ENCODE peak calls at places on chromosomes 6 and 20, in nine cellular contexts. One of them, this sample, is unnamed. For H3K9me3, the result is how much of the 10 kb centered on the place peaks cover.

GRCh38 chr6:160160929-160161646 is 39.5 kb downstream of the SLC22A1 start:
- DNase-seq in vagina: no peak
- DNase-seq in stomach: no peak
- DNase-seq in transverse colon: no peak
- DNase-seq in HCT116: no peak
- DNase-seq in SK-N-SH: no peak
- DNase-seq in Panc1: no peak
- DNase-seq in endothelial cell of umbilical vein: no peak
- DNase-seq in K562: no peak
- DNase-seq in this sample: no peak

GRCh38 chr6:82906951-82907350 is 158.7 kb downstream of the UBE3D start:
- DNase-seq in vagina: no peak
- DNase-seq in stomach: no peak
- DNase-seq in transverse colon: no peak
- DNase-seq in HCT116: no peak
- DNase-seq in SK-N-SH: no peak
- DNase-seq in Panc1: no peak
- DNase-seq in endothelial cell of umbilical vein: peak
- DNase-seq in K562: no peak
- DNase-seq in this sample: no peak

GRCh38 chr20:50246367-50247195 is 56.0 kb downstream of the CEBPB start:
- DNase-seq in vagina: no peak
- DNase-seq in stomach: peak
- DNase-seq in transverse colon: no peak
- DNase-seq in HCT116: no peak
- DNase-seq in SK-N-SH: no peak
- DNase-seq in Panc1: no peak
- DNase-seq in endothelial cell of umbilical vein: no peak
- DNase-seq in K562: no peak
- DNase-seq in this sample: no peak

GRCh38 chr6:17212541-17213371 is 68.4 kb upstream of the RBM24 start:
- DNase-seq in vagina: no peak
- DNase-seq in stomach: no peak
- DNase-seq in transverse colon: no peak
- DNase-seq in HCT116: no peak
- DNase-seq in SK-N-SH: no peak
- DNase-seq in Panc1: no peak
- DNase-seq in endothelial cell of umbilical vein: no peak
- DNase-seq in K562: no peak
- DNase-seq in this sample: no peak

GRCh38 chr20:8421981-8422380 is 289.9 kb downstream of the PLCB1 start:
- DNase-seq in vagina: no peak
- DNase-seq in stomach: no peak
- DNase-seq in transverse colon: no peak
- DNase-seq in HCT116: no peak
- DNase-seq in SK-N-SH: no peak
- DNase-seq in Panc1: no peak
- DNase-seq in endothelial cell of umbilical vein: no peak
- DNase-seq in K562: no peak
- DNase-seq in this sample: no peak

GRCh38 chr6:125554456-125554855 is 195.0 kb upstream of the HEY2 start:
- DNase-seq in vagina: no peak
- DNase-seq in stomach: no peak
- DNase-seq in transverse colon: no peak
- DNase-seq in HCT116: no peak
- DNase-seq in SK-N-SH: no peak
- DNase-seq in Panc1: no peak
- DNase-seq in endothelial cell of umbilical vein: no peak
- DNase-seq in K562: no peak
- DNase-seq in this sample: no peak

GRCh38 chr20:48828734-48829460 is 1.1 kb upstream of the PREX1 start:
- DNase-seq in vagina: no peak
- DNase-seq in stomach: no peak
- DNase-seq in transverse colon: no peak
- DNase-seq in HCT116: no peak
- DNase-seq in SK-N-SH: peak
- DNase-seq in Panc1: no peak
- DNase-seq in endothelial cell of umbilical vein: no peak
- DNase-seq in K562: peak
- DNase-seq in this sample: peak

GRCh38 chr20:51463998-51464397 is 78.5 kb downstream of the NFATC2 start:
- DNase-seq in vagina: no peak
- DNase-seq in stomach: no peak
- DNase-seq in transverse colon: no peak
- DNase-seq in HCT116: no peak
- DNase-seq in SK-N-SH: no peak
- DNase-seq in Panc1: no peak
- DNase-seq in endothelial cell of umbilical vein: no peak
- DNase-seq in K562: no peak
- DNase-seq in this sample: peak

GRCh38 chr6:51028271-51028670 is 209.6 kb downstream of the TFAP2B start:
- DNase-seq in vagina: no peak
- DNase-seq in stomach: no peak
- DNase-seq in transverse colon: no peak
- DNase-seq in HCT116: no peak
- DNase-seq in SK-N-SH: no peak
- DNase-seq in Panc1: peak
- DNase-seq in endothelial cell of umbilical vein: no peak
- DNase-seq in K562: no peak
- DNase-seq in this sample: no peak

GRCh38 chr20:21146242-21146641 is 20.4 kb downstream of the KIZ start:
- DNase-seq in vagina: no peak
- DNase-seq in stomach: no peak
- DNase-seq in transverse colon: no peak
- DNase-seq in HCT116: no peak
- DNase-seq in SK-N-SH: no peak
- DNase-seq in Panc1: no peak
- DNase-seq in endothelial cell of umbilical vein: no peak
- DNase-seq in K562: peak
- DNase-seq in this sample: no peak

GRCh38 chr6:79526897-79527296 is 10.3 kb downstream of the LCA5 start:
- DNase-seq in vagina: no peak
- DNase-seq in stomach: no peak
- DNase-seq in transverse colon: no peak
- DNase-seq in HCT116: no peak
- DNase-seq in SK-N-SH: no peak
- DNase-seq in Panc1: no peak
- DNase-seq in endothelial cell of umbilical vein: no peak
- DNase-seq in K562: peak
- DNase-seq in this sample: no peak

GRCh38 chr6:136987526-136987925 is 57.2 kb downstream of the IL20RA start:
- DNase-seq in vagina: no peak
- DNase-seq in stomach: no peak
- DNase-seq in transverse colon: no peak
- DNase-seq in HCT116: no peak
- DNase-seq in SK-N-SH: no peak
- DNase-seq in Panc1: no peak
- DNase-seq in endothelial cell of umbilical vein: no peak
- DNase-seq in K562: no peak
- DNase-seq in this sample: no peak

GRCh38 chr6:45586216-45587171 is 208.8 kb upstream of the SUPT3H start:
- DNase-seq in vagina: no peak
- DNase-seq in stomach: no peak
- DNase-seq in transverse colon: no peak
- DNase-seq in HCT116: no peak
- DNase-seq in SK-N-SH: no peak
- DNase-seq in Panc1: no peak
- DNase-seq in endothelial cell of umbilical vein: no peak
- DNase-seq in K562: peak
- DNase-seq in this sample: no peak

GRCh38 chr6:19638931-19639330 is 198.2 kb upstream of the ID4 start:
- DNase-seq in vagina: no peak
- DNase-seq in stomach: no peak
- DNase-seq in transverse colon: no peak
- DNase-seq in HCT116: no peak
- DNase-seq in SK-N-SH: no peak
- DNase-seq in Panc1: no peak
- DNase-seq in endothelial cell of umbilical vein: no peak
- DNase-seq in K562: no peak
- DNase-seq in this sample: no peak

GRCh38 chr6:34646714-34647113 is 49.9 kb downstream of the ILRUN start:
- DNase-seq in vagina: no peak
- DNase-seq in stomach: no peak
- DNase-seq in transverse colon: no peak
- DNase-seq in HCT116: no peak
- DNase-seq in SK-N-SH: no peak
- DNase-seq in Panc1: no peak
- DNase-seq in endothelial cell of umbilical vein: no peak
- DNase-seq in K562: no peak
- DNase-seq in this sample: no peak

GRCh38 chr6:158818008-158818579 is 1.1 kb downstream of the EZR start:
- DNase-seq in vagina: no peak
- DNase-seq in stomach: peak
- DNase-seq in transverse colon: peak
- DNase-seq in HCT116: no peak
- DNase-seq in SK-N-SH: peak
- DNase-seq in Panc1: no peak
- DNase-seq in endothelial cell of umbilical vein: peak
- DNase-seq in K562: peak
- DNase-seq in this sample: peak

GRCh38 chr6:56683882-56684281 is 41.2 kb upstream of the DST start:
- DNase-seq in vagina: no peak
- DNase-seq in stomach: no peak
- DNase-seq in transverse colon: peak
- DNase-seq in HCT116: no peak
- DNase-seq in SK-N-SH: no peak
- DNase-seq in Panc1: peak
- DNase-seq in endothelial cell of umbilical vein: peak
- DNase-seq in K562: no peak
- DNase-seq in this sample: no peak

GRCh38 chr6:168101201-168102092 is 22.4 kb upstream of the FRMD1 start:
- DNase-seq in vagina: no peak
- DNase-seq in stomach: no peak
- DNase-seq in transverse colon: no peak
- DNase-seq in HCT116: no peak
- DNase-seq in SK-N-SH: no peak
- DNase-seq in Panc1: no peak
- DNase-seq in endothelial cell of umbilical vein: no peak
- DNase-seq in K562: no peak
- DNase-seq in this sample: peak
- H3K4me3 ChIP-seq in vagina: no peak
- H3K4me3 ChIP-seq in stomach: peak
- H3K4me3 ChIP-seq in transverse colon: peak
- H3K4me3 ChIP-seq in HCT116: no peak
- H3K4me3 ChIP-seq in SK-N-SH: no peak
- H3K4me3 ChIP-seq in Panc1: no peak
- H3K4me3 ChIP-seq in endothelial cell of umbilical vein: no peak
- H3K4me3 ChIP-seq in K562: no peak
- H3K4me3 ChIP-seq in this sample: no peak

DNA sequence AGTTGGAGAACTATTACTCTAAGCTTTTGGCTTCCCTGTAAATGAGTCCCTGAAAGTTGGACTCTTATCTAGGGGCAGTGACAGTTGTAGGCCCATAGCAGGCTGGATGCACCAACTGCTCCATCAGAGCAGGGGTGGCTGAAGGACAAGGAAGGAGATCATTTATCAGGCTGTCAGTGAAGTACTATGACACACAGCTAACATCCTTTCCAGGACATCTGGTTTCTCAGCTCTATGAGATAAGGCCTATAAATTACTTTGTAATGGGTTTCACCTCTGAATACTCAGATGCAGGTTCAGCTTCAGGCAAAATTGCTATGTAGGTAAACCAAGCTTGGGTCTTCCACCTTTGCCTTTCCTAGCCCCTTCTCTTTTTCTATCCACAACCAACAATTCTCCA is 468.5 kb downstream of the KIF16B start:
- DNase-seq in vagina: no peak
- DNase-seq in stomach: no peak
- DNase-seq in transverse colon: no peak
- DNase-seq in HCT116: no peak
- DNase-seq in SK-N-SH: peak
- DNase-seq in Panc1: no peak
- DNase-seq in endothelial cell of umbilical vein: no peak
- DNase-seq in K562: no peak
- DNase-seq in this sample: no peak
- TF ChIP-seq POLR2AphosphoS5 in vagina: no peak
- TF ChIP-seq POLR2AphosphoS5 in stomach: no peak
- TF ChIP-seq POLR2AphosphoS5 in transverse colon: no peak
- TF ChIP-seq POLR2AphosphoS5 in HCT116: no peak
- TF ChIP-seq POLR2AphosphoS5 in SK-N-SH: no peak
- TF ChIP-seq POLR2AphosphoS5 in Panc1: no peak
- TF ChIP-seq POLR2AphosphoS5 in endothelial cell of umbilical vein: no peak
- TF ChIP-seq POLR2AphosphoS5 in K562: no peak
- TF ChIP-seq POLR2AphosphoS5 in this sample: no peak

DNA sequence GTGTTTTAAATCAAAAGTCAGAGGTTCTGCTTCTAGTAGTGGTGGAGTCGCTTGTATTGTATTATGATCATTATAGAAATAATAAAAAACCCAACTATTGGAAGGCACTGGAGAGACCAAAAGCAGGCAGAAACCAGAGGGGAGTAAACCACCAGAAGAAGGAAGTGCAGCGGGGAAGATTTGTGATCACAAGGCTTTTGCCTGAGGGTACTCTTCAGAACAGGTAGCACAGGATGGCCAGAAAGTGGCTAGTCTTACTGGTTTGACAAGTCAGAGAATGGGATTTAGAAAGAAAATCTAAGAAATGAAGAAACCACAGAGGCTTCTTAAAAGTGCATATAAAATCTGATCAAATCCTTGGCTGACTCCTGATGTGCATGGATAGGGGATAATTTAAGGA is 24.0 kb downstream of the MAPK13 start:
- DNase-seq in vagina: no peak
- DNase-seq in stomach: no peak
- DNase-seq in transverse colon: no peak
- DNase-seq in HCT116: no peak
- DNase-seq in SK-N-SH: no peak
- DNase-seq in Panc1: no peak
- DNase-seq in endothelial cell of umbilical vein: no peak
- DNase-seq in K562: no peak
- DNase-seq in this sample: no peak
- H3K9me3 ChIP-seq in vagina: under half
- H3K9me3 ChIP-seq in stomach: under half
- H3K9me3 ChIP-seq in transverse colon: under half
- H3K9me3 ChIP-seq in HCT116: under half
- H3K9me3 ChIP-seq in SK-N-SH: under half
- H3K9me3 ChIP-seq in Panc1: under half
- H3K9me3 ChIP-seq in endothelial cell of umbilical vein: under half
- H3K9me3 ChIP-seq in K562: under half
- H3K9me3 ChIP-seq in this sample: under half

DNA sequence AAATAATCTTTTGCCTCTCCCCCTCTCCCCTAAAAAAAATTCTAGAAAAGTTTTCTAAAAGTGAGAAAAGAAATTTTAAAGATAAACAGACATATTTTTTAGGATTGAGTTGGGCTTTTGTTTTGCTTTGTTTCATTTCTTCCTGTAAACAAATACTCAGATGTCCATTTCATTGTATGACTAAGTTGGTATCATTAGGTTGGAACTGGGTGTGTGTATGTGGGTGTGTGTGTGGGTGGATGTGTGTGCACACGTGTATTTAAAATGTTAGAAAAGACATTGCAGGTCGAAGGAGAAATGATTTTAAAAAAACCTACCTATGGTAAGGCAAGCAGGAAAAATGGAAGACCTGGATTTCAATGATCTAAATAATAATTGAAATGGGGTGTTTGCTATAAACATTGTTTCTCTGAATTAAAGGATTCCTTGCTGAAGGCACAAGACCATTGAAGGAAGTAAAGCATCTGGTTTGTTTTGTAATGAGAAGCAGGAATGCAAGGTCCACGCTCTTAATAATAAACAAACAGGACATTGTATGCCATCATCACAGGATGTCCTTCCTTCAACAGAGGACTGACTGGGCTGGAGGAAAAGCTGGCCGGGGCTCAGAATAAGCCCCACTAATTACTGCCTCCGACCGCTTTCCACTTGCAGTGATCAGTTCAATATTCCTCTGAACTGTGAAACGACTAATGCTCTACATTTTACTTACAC is 1.0 kb upstream of the PRDM1 start:
- DNase-seq in vagina: no peak
- DNase-seq in stomach: no peak
- DNase-seq in transverse colon: no peak
- DNase-seq in HCT116: no peak
- DNase-seq in SK-N-SH: no peak
- DNase-seq in Panc1: no peak
- DNase-seq in endothelial cell of umbilical vein: peak
- DNase-seq in K562: no peak
- DNase-seq in this sample: no peak
- H3K4me3 ChIP-seq in vagina: peak
- H3K4me3 ChIP-seq in stomach: peak
- H3K4me3 ChIP-seq in transverse colon: peak
- H3K4me3 ChIP-seq in HCT116: peak
- H3K4me3 ChIP-seq in SK-N-SH: peak
- H3K4me3 ChIP-seq in Panc1: peak
- H3K4me3 ChIP-seq in endothelial cell of umbilical vein: peak
- H3K4me3 ChIP-seq in K562: no peak
- H3K4me3 ChIP-seq in this sample: peak